ENCODE peak calls at places on chromosomes 7 and 10, in seven cellular contexts. N is hepatocyte, V is GM23248, C is neural progenitor cell, T is OCI-LY7, P is MM.1S, U is SK-N-SH. H is an unnamed sample.

GRCh38 chr7:68706291-68706690 is 892.0 kb upstream of the AUTS2 start:
- DNase-seq in N (no peak), V (peak), C (no peak), T (no peak), P (peak), U (no peak), H (no peak)

GRCh38 chr10:62332406-62332805 is 41.8 kb upstream of the ZNF365 start:
- DNase-seq in N (no peak), V (no peak), C (no peak), T (no peak), P (no peak), U (no peak), H (no peak)

GRCh38 chr7:41882271-41882670 is 179.4 kb upstream of the INHBA start:
- DNase-seq in N (no peak), V (no peak), C (no peak), T (no peak), P (no peak), U (no peak), H (no peak)

GRCh38 chr10:28587970-28588290 is 55.0 kb downstream of the WAC start:
- DNase-seq in N (peak), V (peak), C (no peak), T (no peak), P (no peak), U (no peak), H (no peak)

GRCh38 chr7:94452257-94452656 is 57.4 kb upstream of the CASD1 start:
- DNase-seq in N (peak), V (no peak), C (no peak), T (no peak), P (no peak), U (no peak), H (no peak)

GRCh38 chr10:110005716-110006115 is 2.1 kb upstream of the ADD3 start:
- DNase-seq in N (peak), V (peak), C (peak), T (peak), P (no peak), U (peak), H (peak)

GRCh38 chr10:86969421-86970041 is 1.2 kb downstream of the ADIRF start:
- DNase-seq in N (peak), V (peak), C (no peak), T (no peak), P (no peak), U (no peak), H (no peak)

GRCh38 chr10:92552310-92552709 is 21.6 kb downstream of the IDE start:
- DNase-seq in N (no peak), V (no peak), C (no peak), T (no peak), P (no peak), U (no peak), H (no peak)

GRCh38 chr7:103011650-103012049 is 62.9 kb downstream of the FBXL13 start:
- DNase-seq in N (no peak), V (peak), C (no peak), T (no peak), P (no peak), U (no peak), H (no peak)

GRCh38 chr10:86359111-86359510 is 7.5 kb downstream of the GRID1 start:
- DNase-seq in N (no peak), V (no peak), C (no peak), T (no peak), P (no peak), U (no peak), H (no peak)

GRCh38 chr7:3301831-3302618 is 973 bp downstream of the SDK1 start:
- DNase-seq in N (peak), V (peak), C (peak), T (no peak), P (no peak), U (peak), H (peak)

GRCh38 chr7:45573199-45573598 is 969 bp upstream of the ADCY1 start:
- DNase-seq in N (no peak), V (no peak), C (no peak), T (no peak), P (no peak), U (peak), H (no peak)

GRCh38 chr7:2688409-2689342 is 674 bp downstream of the AMZ1 start:
- DNase-seq in N (no peak), V (peak), C (peak), T (no peak), P (peak), U (peak), H (no peak)

GRCh38 chr10:15703167-15703880 is 16.4 kb downstream of the ITGA8 start:
- DNase-seq in N (no peak), V (peak), C (no peak), T (no peak), P (no peak), U (no peak), H (no peak)

GRCh38 chr10:16361086-16361485 is 75.7 kb upstream of the PTER start:
- DNase-seq in N (no peak), V (no peak), C (no peak), T (no peak), P (no peak), U (no peak), H (no peak)

GRCh38 chr10:123537188-123537961 is 128.8 kb upstream of the GPR26 start:
- DNase-seq in N (no peak), V (no peak), C (no peak), T (peak), P (peak), U (no peak), H (no peak)

GRCh38 chr10:31136951-31137885 is 105.6 kb upstream of the ZNF438 start:
- DNase-seq in N (no peak), V (peak), C (no peak), T (no peak), P (no peak), U (no peak), H (no peak)

GRCh38 chr7:28808786-28809533 is 149.2 kb downstream of the TRIL start:
- DNase-seq in N (no peak), V (peak), C (no peak), T (peak), P (no peak), U (peak), H (peak)

GRCh38 chr7:11458736-11459483 is 373.1 kb downstream of the THSD7A start:
- DNase-seq in N (no peak), V (peak), C (no peak), T (no peak), P (no peak), U (no peak), H (no peak)

GRCh38 chr10:34087095-34087418 is 728.0 kb downstream of the PARD3 start:
- DNase-seq in N (no peak), V (no peak), C (no peak), T (no peak), P (no peak), U (no peak), H (no peak)

GRCh38 chr7:71613316-71613715 is 481.4 kb downstream of the GALNT17 start:
- DNase-seq in N (no peak), V (peak), C (peak), T (no peak), P (peak), U (no peak), H (peak)

GRCh38 chr10:106898441-106898840 is 266.1 kb downstream of the SORCS1 start:
- DNase-seq in N (no peak), V (no peak), C (no peak), T (no peak), P (no peak), U (no peak), H (no peak)

GRCh38 chr10:112214335-112214941 is 30.9 kb upstream of the GPAM start:
- DNase-seq in N (no peak), V (no peak), C (no peak), T (no peak), P (no peak), U (peak), H (no peak)
- H3K27ac ChIP-seq in N (peak), V (no peak), C (no peak), T (no peak), P (no peak), U (peak), H (no peak)

GRCh38 chr10:48608279-48608681 is 3.4 kb upstream of the ARHGAP22 start:
- DNase-seq in N (peak), V (peak), C (peak), T (peak), P (peak), U (peak), H (peak)

GRCh38 chr10:48605264-48605615 is 367 bp upstream of the ARHGAP22 start:
- DNase-seq in N (no peak), V (peak), C (no peak), T (no peak), P (no peak), U (no peak), H (no peak)

GRCh38 chr10:48605786-48606529 is 1.1 kb upstream of the ARHGAP22 start:
- DNase-seq in N (no peak), V (peak), C (no peak), T (no peak), P (no peak), U (no peak), H (no peak)

GRCh38 chr10:48607356-48608278 is 2.7 kb upstream of the ARHGAP22 start:
- DNase-seq in N (no peak), V (no peak), C (no peak), T (no peak), P (no peak), U (no peak), H (no peak)

DNA sequence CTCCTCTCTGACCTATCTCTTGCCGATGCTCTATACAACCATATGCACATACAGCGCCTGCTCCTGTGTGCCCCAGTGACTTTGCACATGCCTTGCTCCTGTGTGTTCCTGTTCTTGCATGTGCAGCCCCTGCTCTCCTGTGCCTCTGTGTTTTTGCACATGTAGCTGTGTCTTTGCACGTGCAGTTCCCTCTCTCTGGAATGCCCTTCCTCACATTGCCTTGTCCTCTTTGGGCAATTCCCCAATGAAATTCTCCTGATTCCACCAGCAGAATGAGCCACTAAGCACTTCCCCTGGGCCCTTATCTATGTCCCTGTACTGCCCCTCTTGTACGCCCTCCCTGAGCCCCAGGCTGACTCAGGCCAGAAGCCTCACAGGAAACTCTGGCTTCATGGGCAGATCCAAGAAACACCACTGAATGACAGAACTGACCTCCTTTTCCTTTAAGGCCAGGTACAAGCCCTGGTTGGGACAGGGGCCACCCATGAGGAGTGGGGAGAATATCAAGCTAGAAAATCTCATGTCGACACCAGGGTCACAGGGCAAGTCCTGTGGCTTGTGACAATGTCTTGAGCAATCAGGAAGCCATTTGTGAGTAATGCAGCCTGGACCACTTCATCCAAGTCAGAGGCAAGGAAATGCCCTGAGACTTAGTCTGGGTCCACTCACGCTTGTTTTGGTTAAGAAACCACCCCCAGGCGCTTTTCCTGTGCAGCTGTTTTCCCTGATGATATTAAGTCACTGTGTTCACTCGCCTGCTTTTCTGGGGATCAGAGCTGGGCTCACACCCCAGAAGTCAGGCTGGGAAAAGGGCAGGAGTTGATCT is 1.9 kb upstream of the ARHGAP22 start:
- DNase-seq in N (no peak), V (peak), C (no peak), T (no peak), P (no peak), U (no peak), H (no peak)
- TF ChIP-seq EZH2phosphoT487 in N (no peak), V (peak), C (no peak), T (no peak), P (no peak), U (no peak), H (no peak)

DNA sequence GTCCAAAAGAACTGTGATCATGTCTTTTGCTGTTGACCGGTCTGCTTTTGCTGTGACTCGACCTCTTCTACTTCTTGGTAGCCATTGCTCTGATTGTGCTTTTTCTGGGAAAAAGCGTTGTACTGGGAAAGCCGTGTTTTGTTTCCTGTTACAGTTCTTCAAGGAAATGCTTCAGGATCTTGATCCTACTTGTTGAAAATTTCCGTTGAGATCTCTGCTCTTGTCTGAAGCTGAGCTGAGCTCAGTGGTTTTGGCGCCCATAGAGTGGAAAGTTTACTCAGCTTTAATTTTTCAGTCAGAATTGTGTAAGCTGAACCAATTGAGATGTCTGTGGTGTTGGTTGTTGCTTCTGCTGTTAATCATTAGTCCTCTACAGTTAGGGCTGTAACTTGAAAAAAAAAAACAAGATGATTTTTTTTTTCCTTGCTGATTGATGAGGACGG is 302.2 kb downstream of the CCDC3 start:
- DNase-seq in N (peak), V (peak), C (no peak), T (no peak), P (no peak), U (no peak), H (no peak)
- H3K27ac ChIP-seq in N (peak), V (no peak), C (no peak), T (no peak), P (no peak), U (no peak), H (no peak)

DNA sequence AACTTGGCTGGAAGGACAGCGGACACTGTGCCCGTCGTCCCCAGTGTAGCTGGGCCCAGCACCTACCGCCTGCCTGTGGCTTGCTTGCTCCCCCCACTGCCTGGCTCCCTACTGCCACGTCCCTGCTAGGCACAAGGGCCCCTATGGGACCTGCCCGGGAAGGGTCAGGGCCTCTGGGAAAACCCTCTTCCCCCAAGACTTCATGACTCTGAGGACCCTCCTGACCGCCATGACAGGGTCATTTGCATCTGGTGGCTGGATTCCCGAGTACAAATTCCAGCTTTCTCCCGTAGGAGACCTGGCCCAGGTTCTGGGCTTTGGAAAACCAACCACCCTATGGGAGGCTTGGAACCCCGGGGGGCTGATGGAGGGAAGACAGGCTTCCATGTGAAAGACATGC is 1.4 kb upstream of the MMD2 start:
- DNase-seq in N (no peak), V (no peak), C (no peak), T (no peak), P (no peak), U (no peak), H (no peak)
- TF ChIP-seq EZH2phosphoT487 in N (no peak), V (no peak), C (no peak), T (no peak), P (no peak), U (no peak), H (no peak)

DNA sequence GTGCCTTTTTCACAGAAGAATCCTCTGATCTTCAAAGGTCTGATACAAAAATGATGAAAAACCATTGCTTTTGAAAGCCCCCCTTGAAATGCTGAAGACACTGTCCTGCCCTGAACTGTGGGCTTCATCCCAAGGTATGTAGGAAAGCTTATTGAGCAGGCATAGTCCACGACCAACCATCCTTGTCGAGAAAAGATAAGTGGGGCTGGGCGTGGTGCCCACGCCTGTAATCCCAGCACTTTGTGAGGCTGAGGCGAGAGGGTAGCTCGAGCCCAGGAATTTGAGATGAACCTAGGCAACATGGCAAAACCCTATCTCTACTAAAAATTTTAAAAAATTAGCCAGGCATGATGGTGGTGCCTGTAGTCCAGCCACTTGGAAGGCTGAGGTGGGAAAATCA is 25.6 kb downstream of the TACR2 start:
- DNase-seq in N (no peak), V (no peak), C (no peak), T (no peak), P (no peak), U (no peak), H (no peak)
- H3K27ac ChIP-seq in N (no peak), V (no peak), C (no peak), T (no peak), P (no peak), U (no peak), H (peak)

DNA sequence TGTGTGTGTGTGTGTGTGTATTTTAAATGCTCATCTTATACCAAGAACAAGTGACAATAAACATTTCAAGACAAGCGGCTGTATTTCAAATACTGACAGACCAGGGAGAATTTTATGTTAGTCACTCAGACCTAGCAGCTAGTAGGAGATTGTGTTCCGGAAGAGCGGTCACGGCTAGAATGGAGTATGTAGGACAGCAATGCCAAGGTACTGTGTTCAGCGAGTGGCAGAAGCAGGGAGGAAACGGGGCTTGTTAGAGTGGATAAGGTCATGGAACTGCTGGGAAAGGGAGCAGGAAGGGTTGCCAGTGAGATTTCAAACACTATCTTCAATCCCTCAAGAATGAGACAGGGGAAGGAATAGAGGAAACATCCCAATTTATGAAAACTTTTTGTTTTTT is 260.5 kb upstream of the PITRM1 start:
- DNase-seq in N (no peak), V (no peak), C (no peak), T (no peak), P (no peak), U (no peak), H (no peak)
- TF ChIP-seq EZH2phosphoT487 in N (no peak), V (no peak), C (no peak), T (no peak), P (no peak), U (no peak), H (no peak)